ENCODE peak calls at places on chromosomes 7 and 10, in ten cellular contexts. V is upper lobe of right lung; C is OCI-LY7; S is HCT116; W is CD8-positive, alpha-beta memory T cell; Q is fibroblast of lung; L is hepatocyte; Y is left ventricle myocardium inferior; J is GM23338; O is sigmoid colon. H is an unnamed sample.
A peak's percentile ranks its signal among the peaks of the same experiment; 100 is the strongest.

GRCh38 chr7:114865564-114865963 is 56.3 kb upstream of the MDFIC start:
- DNase-seq in S (peak; percentile 46), W (peak; percentile 72), Q (peak; percentile 79), V (peak; percentile 65), O (no peak), L (peak; percentile 56), J (peak; percentile 74), C (no peak), Y (peak; percentile 30), H (peak; percentile 48)

GRCh38 chr10:102230861-102231356 is 4.8 kb downstream of the ELOVL3 start:
- DNase-seq in C (no peak), S (peak; percentile 31), L (peak; percentile 65), O (no peak), V (peak; percentile 80), Y (peak; percentile 22), J (peak; percentile 87), Q (no peak), W (peak; percentile 70), H (peak; percentile 72)

GRCh38 chr7:15424468-15424867 is 137.3 kb downstream of the AGMO start:
- DNase-seq in V (no peak), J (no peak), S (no peak), W (no peak), Q (no peak), C (no peak), L (no peak), Y (no peak), O (no peak), H (no peak)

GRCh38 chr7:30750574-30751256 is 1.2 kb upstream of the INMT start:
- DNase-seq in Y (peak; percentile 85), J (no peak), C (no peak), V (peak; percentile 75), Q (peak; percentile 99), L (peak; percentile 45), W (no peak), S (no peak), O (peak; percentile 92), H (peak; percentile 66)

GRCh38 chr7:30646154-30646553 is 36.1 kb downstream of the CRHR2 start:
- DNase-seq in J (no peak), Y (no peak), W (no peak), C (no peak), O (no peak), L (no peak), Q (no peak), S (no peak), V (no peak), H (no peak)

GRCh38 chr7:29510028-29510427 is 53.6 kb upstream of the PRR15 start:
- DNase-seq in L (no peak), V (no peak), Y (no peak), J (no peak), S (no peak), W (no peak), O (no peak), Q (no peak), C (no peak), H (no peak)

GRCh38 chr7:102286237-102287081 is at the start of gene SH2B2:
- DNase-seq in Q (peak; percentile 60), S (no peak), O (peak; percentile 92), Y (peak; percentile 78), V (peak; percentile 91), L (peak; percentile 87), C (peak; percentile 77), J (peak; percentile 76), W (peak; percentile 71), H (peak; percentile 90)

GRCh38 chr7:99210265-99210970 is 2.5 kb upstream of the KPNA7 start:
- DNase-seq in V (no peak), O (peak; percentile 3), S (no peak), Y (no peak), W (no peak), L (peak; percentile 74), J (no peak), C (no peak), Q (no peak), H (no peak)

GRCh38 chr10:483266-483665 is 206.2 kb downstream of the DIP2C start:
- DNase-seq in S (no peak), W (no peak), J (no peak), V (peak; percentile 60), Q (no peak), C (no peak), L (no peak), Y (no peak), O (no peak), H (no peak)

GRCh38 chr10:486668-487067 is 202.8 kb downstream of the DIP2C start:
- DNase-seq in S (no peak), C (no peak), J (no peak), Y (no peak), Q (no peak), L (no peak), V (peak; percentile 57), W (peak; percentile 41), O (no peak), H (no peak)

GRCh38 chr10:485776-486572 is 203.5 kb downstream of the DIP2C start:
- DNase-seq in C (no peak), Q (peak; percentile 22), J (no peak), V (peak; percentile 48), Y (no peak), O (peak; percentile 86), S (no peak), W (no peak), L (no peak), H (no peak)

GRCh38 chr10:484441-484924 is 205.0 kb downstream of the DIP2C start:
- DNase-seq in C (peak; percentile 19), W (peak; percentile 51), O (no peak), Q (peak; percentile 40), L (no peak), V (peak; percentile 74), J (no peak), S (no peak), Y (no peak), H (no peak)

GRCh38 chr10:484925-485661 is 204.4 kb downstream of the DIP2C start:
- DNase-seq in O (no peak), Y (no peak), L (no peak), J (no peak), C (no peak), V (no peak), W (peak; percentile 60), S (no peak), Q (no peak), H (no peak)
- H3K4me3 ChIP-seq in O (peak overlapping the region; percentile 34), Y (peak overlapping the region; percentile 54), L (no peak overlapping the region), J (no peak overlapping the region), C (peak overlapping the region; percentile 39), V (peak overlapping the region; percentile 47), W (peak overlapping the region; percentile 34), S (no peak overlapping the region), Q (no peak overlapping the region), H (peak overlapping the region; percentile 44)

GRCh38 chr7:92888-93672 is 99.3 kb upstream of the FAM20C start:
- DNase-seq in S (no peak), Y (no peak), J (no peak), L (no peak), O (no peak), Q (no peak), V (no peak), W (no peak), C (no peak), H (no peak)

GRCh38 chr7:92159-92767 is 100.1 kb upstream of the FAM20C start:
- DNase-seq in J (no peak), O (no peak), W (no peak), Q (no peak), Y (no peak), S (no peak), L (no peak), V (no peak), C (no peak), H (no peak)

GRCh38 chr7:95180-95862 is 97.0 kb upstream of the FAM20C start:
- DNase-seq in W (no peak), O (no peak), Q (no peak), S (no peak), Y (no peak), L (no peak), J (no peak), C (no peak), V (no peak), H (no peak)

GRCh38 chr7:95863-96260 is 96.5 kb upstream of the FAM20C start:
- DNase-seq in S (no peak), Q (no peak), W (no peak), Y (no peak), O (no peak), J (no peak), V (no peak), L (no peak), C (no peak), H (no peak)

DNA sequence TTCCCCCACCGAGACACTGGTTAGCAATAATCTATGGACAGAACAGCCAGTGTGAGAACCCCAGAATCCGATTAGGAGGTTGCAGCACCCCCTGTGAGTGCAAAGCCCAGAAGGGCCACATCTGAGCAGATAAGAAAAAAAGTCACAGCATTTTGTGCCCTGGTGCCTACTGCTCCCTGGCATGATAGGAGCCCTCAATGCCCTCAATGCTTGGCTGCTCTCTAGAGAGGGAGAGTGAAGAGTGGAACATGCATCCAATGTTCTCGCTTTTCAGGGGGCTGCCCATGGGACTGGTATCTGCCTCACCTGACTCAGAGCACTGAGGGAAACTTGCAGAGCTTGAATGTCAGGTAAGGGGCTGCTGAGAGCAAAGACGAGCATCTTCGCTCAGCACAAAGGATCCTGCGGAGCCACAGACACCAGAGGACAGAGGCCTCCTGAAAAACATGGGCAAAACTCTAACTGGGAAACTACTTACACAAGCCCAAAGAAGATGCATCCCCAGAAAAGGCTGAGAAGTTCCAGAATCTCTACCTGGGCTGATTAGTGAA is 98.0 kb upstream of the FAM20C start:
- DNase-seq in S (no peak), W (no peak), L (no peak), O (no peak), J (no peak), V (no peak), C (no peak), Q (no peak), Y (no peak), H (no peak)
- H3K4me1 ChIP-seq in S (peaks cover 3% of the 10 kb centered on the region), W (no peaks in the 10 kb centered on the region), L (peaks cover 20% of the 10 kb centered on the region), O (peaks cover 22% of the 10 kb centered on the region), J (peaks cover 57% of the 10 kb centered on the region), V (peaks cover 4% of the 10 kb centered on the region), C (no peaks in the 10 kb centered on the region), Q (peaks cover 11% of the 10 kb centered on the region), Y (peaks cover 12% of the 10 kb centered on the region), H (peaks cover 15% of the 10 kb centered on the region)

GRCh38 chr7:55254596-55255500 is 110.3 kb upstream of the LANCL2 start:
- DNase-seq in Q (peak; percentile 70), S (peak; percentile 31), J (peak; percentile 86), V (peak; percentile 92), O (peak; percentile 91), Y (peak; percentile 87), W (peak; percentile 58), C (peak; percentile 54), L (peak; percentile 94), H (peak; percentile 86)
- H3K4me3 ChIP-seq in Q (peak overlapping the region; percentile 68), S (peak overlapping the region; percentile 62), J (peak overlapping the region; percentile 75), V (peak overlapping the region; percentile 74), O (peak overlapping the region; percentile 57), Y (peak overlapping the region; percentile 84), W (peak overlapping the region; percentile 73), C (peak overlapping the region; percentile 64), L (peak overlapping the region; percentile 86), H (peak overlapping the region; percentile 78)

DNA sequence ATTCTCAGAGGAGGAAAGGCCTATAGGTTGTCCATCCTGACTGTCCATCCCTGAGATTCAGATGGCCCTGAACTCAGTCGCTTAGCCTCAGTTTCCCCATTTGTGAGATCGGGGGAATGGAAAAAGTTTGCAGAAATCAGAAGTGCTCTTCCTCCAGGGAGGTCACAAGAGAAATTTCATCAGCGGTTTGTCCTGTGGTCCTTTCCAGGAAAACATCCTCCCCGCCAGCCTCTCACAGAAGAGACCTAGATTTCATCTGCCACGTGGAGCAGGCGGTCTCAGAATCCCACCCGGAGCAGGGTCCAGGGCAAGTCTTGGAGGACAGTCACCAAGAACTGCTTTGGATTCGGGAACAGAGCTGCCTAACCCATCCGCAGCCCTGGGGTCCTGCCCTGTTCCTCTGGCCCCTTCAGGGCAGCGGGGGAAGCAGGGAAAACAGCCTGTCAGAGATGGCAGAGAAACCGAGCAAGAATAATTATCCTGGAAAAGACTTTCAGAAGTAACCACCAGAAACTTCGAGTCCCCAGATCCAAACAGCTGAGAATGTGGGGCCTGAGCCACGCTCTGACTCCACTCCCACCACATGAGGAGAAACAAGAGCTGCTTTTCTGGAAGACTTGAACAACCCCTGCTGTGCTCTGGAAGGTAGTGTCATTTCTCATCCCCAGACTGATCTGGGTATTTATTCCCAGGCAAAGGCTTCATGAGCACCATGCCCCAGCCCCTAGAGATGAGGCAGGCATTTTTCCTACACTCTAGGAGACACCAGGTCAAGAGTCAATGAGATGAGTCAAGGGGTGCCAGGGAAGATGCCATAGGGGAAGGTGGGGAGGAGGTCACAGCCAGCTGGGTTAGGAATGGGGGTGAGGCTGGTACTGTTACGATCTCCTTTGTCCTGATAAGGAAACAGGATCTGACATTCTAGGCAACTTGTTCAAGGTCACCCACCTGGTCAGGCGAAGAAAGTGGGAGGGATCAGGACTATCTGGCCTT is 1.1 kb upstream of the TNS3 start:
- DNase-seq in L (no peak), S (no peak), V (no peak), Y (no peak), C (no peak), O (peak; percentile 83), Q (peak; percentile 32), W (no peak), J (no peak), H (no peak)
- H3K4me1 ChIP-seq in L (peaks cover 32% of the 10 kb centered on the region), S (peaks cover 24% of the 10 kb centered on the region), V (peaks cover 56% of the 10 kb centered on the region), Y (peaks cover 47% of the 10 kb centered on the region), C (peaks cover 58% of the 10 kb centered on the region), O (peaks cover 39% of the 10 kb centered on the region), Q (peaks cover 18% of the 10 kb centered on the region), W (no peaks in the 10 kb centered on the region), J (peaks cover 39% of the 10 kb centered on the region), H (peaks cover 80% of the 10 kb centered on the region)

H was measured in lower lobe of right lung.